ENCODE peak calls at places on chromosomes 2 and 18, in five cellular contexts. E is caudate nucleus, A is mammary epithelial cell, D is left cardiac atrium, O is HuH-7.5. X is an unnamed sample.

GRCh38 chr18:33282709-33283333 is 157.7 kb downstream of the CCDC178 start:
- DNase-seq in E (no peak), A (no peak), D (peak; percentile 18), O (no peak), X (no peak)

GRCh38 chr2:8822218-8822617 is 15.2 kb downstream of the KIDINS220 start:
- DNase-seq in E (no peak), A (peak; percentile 45), D (no peak), O (no peak), X (peak; percentile 60)

GRCh38 chr2:45199973-45200372 is 190.7 kb upstream of the SIX2 start:
- DNase-seq in E (no peak), A (no peak), D (no peak), O (no peak), X (no peak)

GRCh38 chr18:45839415-45840395 is 14.2 kb downstream of the SIGLEC15 start:
- DNase-seq in E (no peak), A (peak; percentile 62), D (no peak), O (no peak), X (no peak)

GRCh38 chr2:123468071-123468470 is 557.0 kb upstream of the CNTNAP5 start:
- DNase-seq in E (no peak), A (peak; percentile 76), D (no peak), O (no peak), X (no peak)

GRCh38 chr2:134258684-134259408 is 5.0 kb downstream of the MGAT5 start:
- DNase-seq in E (peak; percentile 25), A (no peak), D (peak; percentile 56), O (no peak), X (no peak)

GRCh38 chr2:177478029-177478428 is 85.5 kb downstream of the AGPS start:
- DNase-seq in E (no peak), A (no peak), D (no peak), O (no peak), X (no peak)

GRCh38 chr18:35610089-35610488 is 28.5 kb downstream of the GALNT1 start:
- DNase-seq in E (no peak), A (peak; percentile 4), D (no peak), O (no peak), X (no peak)

GRCh38 chr2:172288603-172289002 is 138.8 kb upstream of the ITGA6 start:
- DNase-seq in E (no peak), A (peak; percentile 94), D (no peak), O (no peak), X (no peak)

GRCh38 chr2:167626301-167626700 is 621.1 kb downstream of the STK39 start:
- DNase-seq in E (no peak), A (no peak), D (no peak), O (no peak), X (no peak)

GRCh38 chr2:128304715-128305554 is 13.7 kb downstream of the HS6ST1 start:
- DNase-seq in E (no peak), A (peak; percentile 99), D (peak; percentile 89), O (peak; percentile 66), X (peak; percentile 80)